ENCODE peak calls at places on chromosomes 5 and 9, in four cellular contexts. O, I, N and U are unnamed samples.

GRCh38 chr9:71355884-71356283 is 234.5 kb upstream of the TRPM3 start:
- DNase-seq in O (no peak), I (no peak), N (no peak), U (no peak)

GRCh38 chr9:33403941-33404781 is 1.8 kb upstream of the AQP7 start:
- DNase-seq in O (no peak), I (no peak), N (no peak), U (no peak)

GRCh38 chr5:148979104-148979723 is 83.6 kb downstream of the SH3TC2 start:
- DNase-seq in O (no peak), I (no peak), N (no peak), U (no peak)

GRCh38 chr9:38649731-38650363 is 29.5 kb upstream of the ANKRD18A start:
- DNase-seq in O (no peak), I (no peak), N (no peak), U (no peak)

GRCh38 chr9:93761822-93762221 is 185.4 kb downstream of the PHF2 start:
- DNase-seq in O (no peak), I (peak), N (no peak), U (no peak)

GRCh38 chr5:72598461-72599433 is 91.5 kb upstream of the ZNF366 start:
- DNase-seq in O (no peak), I (no peak), N (no peak), U (no peak)

GRCh38 chr5:109102291-109102690 is 307.5 kb downstream of the PJA2 start:
- DNase-seq in O (no peak), I (no peak), N (no peak), U (no peak)

GRCh38 chr9:21679432-21679831 is 123.0 kb upstream of the MTAP start:
- DNase-seq in O (no peak), I (peak), N (no peak), U (no peak)

GRCh38 chr9:69585571-69585970 is 86.6 kb downstream of the APBA1 start:
- DNase-seq in O (no peak), I (no peak), N (no peak), U (no peak)

GRCh38 chr5:52878671-52879070 is 91.0 kb downstream of the ITGA1 start:
- DNase-seq in O (no peak), I (no peak), N (no peak), U (no peak)

GRCh38 chr9:31776471-31776870 is 608.0 kb upstream of the ACO1 start:
- DNase-seq in O (no peak), I (no peak), N (no peak), U (peak)

GRCh38 chr5:180601591-180602480 is 10.5 kb upstream of the SCGB3A1 start:
- DNase-seq in O (no peak), I (no peak), N (peak), U (no peak)

GRCh38 chr9:78127271-78128225 is 95.9 kb upstream of the GNAQ start:
- DNase-seq in O (no peak), I (no peak), N (no peak), U (no peak)

GRCh38 chr9:108565651-108566378 is 290.0 kb downstream of the ACTL7B start:
- DNase-seq in O (peak), I (peak), N (peak), U (peak)

GRCh38 chr9:87080512-87081225 is 133.4 kb upstream of the GAS1 start:
- DNase-seq in O (no peak), I (peak), N (no peak), U (no peak)

GRCh38 chr9:114737118-114737517 is 55.1 kb upstream of the TEX48 start:
- DNase-seq in O (no peak), I (no peak), N (no peak), U (no peak)

GRCh38 chr9:115694014-115694413 is 459.6 kb upstream of the PAPPA start:
- DNase-seq in O (no peak), I (peak), N (peak), U (no peak)

GRCh38 chr9:95313010-95313498 is 4.5 kb downstream of the FANCC start:
- DNase-seq in O (peak), I (peak), N (peak), U (peak)

GRCh38 chr5:42423285-42424152 is at the start of gene GHR:
- DNase-seq in O (peak), I (peak), N (peak), U (peak)